ENCODE peak calls at places on chromosomes 11 and 22, in ten cellular contexts. Q, M, T, P, X, C, H, S, G and Y are unnamed samples.

GRCh38 chr11:61616443-61616842 is 35.6 kb upstream of the SYT7 start:
- DNase-seq in X (no peak), Q (no peak), P (no peak), H (no peak), C (no peak), T (no peak), S (no peak), G (peak), M (no peak), Y (peak)

GRCh38 chr11:1484061-1484671 is 2.4 kb downstream of the MOB2 start:
- DNase-seq in T (no peak), X (peak), P (peak), C (no peak), S (no peak), G (no peak), H (no peak), Q (no peak), M (no peak), Y (no peak)

GRCh38 chr22:24601217-24602104 is 1.5 kb upstream of the GGT1 start:
- DNase-seq in T (no peak), S (no peak), X (peak), H (no peak), M (no peak), P (peak), Q (peak), C (peak), G (no peak), Y (no peak)

GRCh38 chr22:48402591-48403031 is 1425.1 kb downstream of the BRD1 start:
- DNase-seq in G (no peak), C (no peak), H (no peak), P (no peak), Q (no peak), S (no peak), T (no peak), X (no peak), M (no peak), Y (no peak)

GRCh38 chr11:75103380-75104026 is 6.8 kb upstream of the OR2AT4 start:
- DNase-seq in Q (no peak), X (no peak), H (no peak), G (peak), S (no peak), T (no peak), M (no peak), C (no peak), P (no peak), Y (peak)

GRCh38 chr11:37450613-37451012 is 852.6 kb upstream of the RAG2 start:
- DNase-seq in G (peak), S (no peak), P (no peak), Q (no peak), C (peak), H (no peak), M (no peak), X (no peak), T (no peak), Y (no peak)

GRCh38 chr22:41636467-41636866 is 15.4 kb downstream of the XRCC6 start:
- DNase-seq in P (no peak), M (no peak), T (peak), S (no peak), G (peak), C (no peak), Q (peak), X (no peak), H (no peak), Y (peak)

GRCh38 chr11:818396-819128 is at the start of gene PNPLA2:
- DNase-seq in T (no peak), C (no peak), X (no peak), H (no peak), P (peak), Q (no peak), S (peak), M (peak), G (no peak), Y (peak)

GRCh38 chr11:58784995-58785394 is 53.3 kb upstream of the GLYAT start:
- DNase-seq in S (no peak), X (no peak), T (no peak), C (no peak), Q (no peak), H (no peak), G (no peak), M (no peak), P (no peak), Y (no peak)
- TF ChIP-seq CTCF in S (no peak), X (peak), T (no peak), C (no peak), Q (no peak), H (no peak), G (no peak), M (no peak), P (no peak), Y (peak)

DNA sequence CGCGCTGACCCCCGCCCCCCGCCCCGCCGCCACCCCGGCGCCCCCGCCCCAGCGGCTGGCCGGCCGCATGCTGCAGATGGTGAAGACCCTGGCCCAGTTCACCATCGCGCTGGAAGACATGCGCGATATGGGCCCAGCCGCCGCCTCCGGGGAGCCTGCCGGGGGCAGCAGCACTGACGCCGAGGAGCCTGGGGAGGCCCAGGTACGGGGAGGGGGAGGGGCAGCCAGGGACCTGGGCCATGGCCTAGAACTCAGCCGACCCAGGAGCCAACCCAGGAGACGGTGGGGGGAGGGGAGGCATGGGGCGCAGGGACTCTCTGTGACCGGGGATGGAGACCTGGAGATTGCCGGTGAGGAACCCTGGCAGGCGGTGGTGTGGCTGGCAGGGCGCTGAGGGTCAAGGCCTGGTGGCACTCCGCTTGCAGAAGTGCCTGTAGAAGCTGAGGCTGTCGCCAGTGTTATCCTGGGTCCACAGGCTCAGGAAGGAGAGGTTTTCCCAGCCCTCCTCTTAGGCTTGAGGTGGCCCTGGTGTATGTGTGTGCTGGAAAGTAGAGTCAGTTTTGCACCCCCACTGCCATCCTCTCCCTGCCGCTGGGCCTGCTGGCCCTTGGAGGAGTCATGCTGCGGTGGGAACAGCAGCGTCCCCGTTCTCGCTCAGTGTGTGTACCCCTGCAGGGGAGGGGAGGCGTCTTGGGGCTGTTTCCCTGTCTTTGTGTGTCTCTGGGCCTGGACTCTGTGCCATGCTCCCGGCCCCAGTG is 32.9 kb upstream of the RELT start:
- DNase-seq in S (no peak), T (no peak), X (peak), P (no peak), C (no peak), Q (no peak), G (no peak), H (no peak), M (no peak), Y (no peak)
- H3K4me3 ChIP-seq in S (no peak), T (peak), X (peak), P (no peak), C (no peak), Q (peak), G (peak), H (no peak), M (peak), Y (no peak)

GRCh38 chr11:6022954-6023353 is 7.6 kb downstream of the OR56A1 start:
- DNase-seq in X (no peak), P (no peak), Q (no peak), M (no peak), H (no peak), S (peak), C (peak), G (peak), T (peak), Y (peak)
- TF ChIP-seq CTCF in X (peak), P (no peak), Q (peak), M (no peak), H (peak), S (peak), C (peak), G (peak), T (peak), Y (peak)

GRCh38 chr11:48169259-48169658 is 47.4 kb upstream of the OR4B1 start:
- DNase-seq in X (no peak), T (no peak), M (no peak), C (no peak), P (no peak), S (no peak), Q (no peak), H (no peak), G (peak), Y (no peak)

GRCh38 chr11:48170840-48171233 is 45.8 kb upstream of the OR4B1 start:
- DNase-seq in P (no peak), T (no peak), Q (no peak), X (no peak), S (peak), H (no peak), G (peak), C (no peak), M (no peak), Y (peak)

GRCh38 chr11:48169706-48170105 is 46.9 kb upstream of the OR4B1 start:
- DNase-seq in M (no peak), S (no peak), Q (peak), X (no peak), T (no peak), P (no peak), G (peak), H (no peak), C (no peak), Y (peak)

GRCh38 chr11:48170176-48170839 is 46.3 kb upstream of the OR4B1 start:
- DNase-seq in M (no peak), X (no peak), P (no peak), G (peak), T (no peak), H (no peak), Q (no peak), S (no peak), C (no peak), Y (peak)

GRCh38 chr11:48172818-48173609 is 43.6 kb upstream of the OR4B1 start:
- DNase-seq in M (peak), C (peak), T (peak), G (peak), S (peak), Q (peak), X (peak), H (peak), P (peak), Y (peak)
- H3K4me3 ChIP-seq in M (no peak), C (no peak), T (no peak), G (no peak), S (no peak), Q (no peak), X (no peak), H (no peak), P (no peak), Y (no peak)

GRCh38 chr11:46322759-46323158 is 24.5 kb upstream of the DGKZ start:
- DNase-seq in P (peak), M (no peak), H (no peak), S (no peak), X (no peak), G (peak), T (no peak), Q (no peak), C (no peak), Y (no peak)
- TF ChIP-seq CTCF in P (no peak), M (no peak), H (peak), S (peak), X (no peak), G (peak), T (no peak), Q (peak), C (no peak), Y (peak)